ENCODE peak calls at places on chromosome 16, in four cellular contexts. One of them, this sample, is unnamed.

GRCh38 chr16:30121741-30122620 is 1.0 kb downstream of the MAPK3 start:
- DNase-seq in HepG2: no peak
- DNase-seq in GM12878: no peak
- DNase-seq in K562: no peak
- DNase-seq in this sample: no peak

GRCh38 chr16:66662445-66663194 is 33.9 kb downstream of the CMTM4 start:
- DNase-seq in HepG2: peak; percentile 64
- DNase-seq in GM12878: no peak
- DNase-seq in K562: peak; percentile 35
- DNase-seq in this sample: peak; percentile 32

GRCh38 chr16:20774703-20775362 is 11.0 kb downstream of the ACSM3 start:
- DNase-seq in HepG2: peak; percentile 67
- DNase-seq in GM12878: peak; percentile 9
- DNase-seq in K562: peak; percentile 54
- DNase-seq in this sample: peak; percentile 92

GRCh38 chr16:10971560-10971961 is 27.2 kb downstream of the CLEC16A start:
- DNase-seq in HepG2: peak; percentile 70
- DNase-seq in GM12878: no peak
- DNase-seq in K562: peak; percentile 35
- DNase-seq in this sample: peak; percentile 91

GRCh38 chr16:5020551-5020950 is 13.2 kb downstream of the NAGPA start:
- DNase-seq in HepG2: no peak
- DNase-seq in GM12878: no peak
- DNase-seq in K562: no peak
- DNase-seq in this sample: no peak

GRCh38 chr16:10386517-10387377 is 886 bp downstream of the ATF7IP2 start:
- DNase-seq in HepG2: peak; percentile 51
- DNase-seq in GM12878: peak; percentile 5
- DNase-seq in K562: no peak
- DNase-seq in this sample: no peak

GRCh38 chr16:15518412-15519351 is 84.3 kb downstream of the BMERB1 start:
- DNase-seq in HepG2: no peak
- DNase-seq in GM12878: no peak
- DNase-seq in K562: no peak
- DNase-seq in this sample: no peak

GRCh38 chr16:89944773-89945172 is 3.8 kb upstream of the DEF8 start:
- DNase-seq in HepG2: no peak
- DNase-seq in GM12878: peak; percentile 32
- DNase-seq in K562: no peak
- DNase-seq in this sample: no peak

GRCh38 chr16:89765292-89765810 is 44.0 kb downstream of the ZNF276 start:
- DNase-seq in HepG2: no peak
- DNase-seq in GM12878: no peak
- DNase-seq in K562: no peak
- DNase-seq in this sample: no peak

GRCh38 chr16:19879241-19879792 is 5.3 kb downstream of the GPRC5B start:
- DNase-seq in HepG2: peak; percentile 28
- DNase-seq in GM12878: no peak
- DNase-seq in K562: no peak
- DNase-seq in this sample: peak; percentile 77

GRCh38 chr16:30187971-30188561 is 4.7 kb downstream of the CORO1A start:
- DNase-seq in HepG2: no peak
- DNase-seq in GM12878: no peak
- DNase-seq in K562: no peak
- DNase-seq in this sample: peak; percentile 3

GRCh38 chr16:46822270-46822669 is 8.7 kb downstream of the C16orf87 start:
- DNase-seq in HepG2: no peak
- DNase-seq in GM12878: peak; percentile 57
- DNase-seq in K562: no peak
- DNase-seq in this sample: no peak

GRCh38 chr16:69448470-69449193 is 24.2 kb downstream of the CYB5B start:
- DNase-seq in HepG2: no peak
- DNase-seq in GM12878: no peak
- DNase-seq in K562: no peak
- DNase-seq in this sample: no peak

GRCh38 chr16:35711435-35711834 is 2252.0 kb downstream of the TP53TG3F start:
- DNase-seq in HepG2: no peak
- DNase-seq in GM12878: no peak
- DNase-seq in K562: no peak
- DNase-seq in this sample: no peak

GRCh38 chr16:81873843-81874752 is 95.0 kb downstream of the PLCG2 start:
- DNase-seq in HepG2: peak; percentile 45
- DNase-seq in GM12878: no peak
- DNase-seq in K562: peak; percentile 72
- DNase-seq in this sample: peak; percentile 87

GRCh38 chr16:73053038-73053378 is 5.1 kb upstream of the ZFHX3 start:
- DNase-seq in HepG2: no peak
- DNase-seq in GM12878: no peak
- DNase-seq in K562: no peak
- DNase-seq in this sample: no peak
- TF ChIP-seq EZH2 in HepG2: no peak
- TF ChIP-seq EZH2 in GM12878: no peak
- TF ChIP-seq EZH2 in K562: no peak
- TF ChIP-seq EZH2 in this sample: no peak

DNA sequence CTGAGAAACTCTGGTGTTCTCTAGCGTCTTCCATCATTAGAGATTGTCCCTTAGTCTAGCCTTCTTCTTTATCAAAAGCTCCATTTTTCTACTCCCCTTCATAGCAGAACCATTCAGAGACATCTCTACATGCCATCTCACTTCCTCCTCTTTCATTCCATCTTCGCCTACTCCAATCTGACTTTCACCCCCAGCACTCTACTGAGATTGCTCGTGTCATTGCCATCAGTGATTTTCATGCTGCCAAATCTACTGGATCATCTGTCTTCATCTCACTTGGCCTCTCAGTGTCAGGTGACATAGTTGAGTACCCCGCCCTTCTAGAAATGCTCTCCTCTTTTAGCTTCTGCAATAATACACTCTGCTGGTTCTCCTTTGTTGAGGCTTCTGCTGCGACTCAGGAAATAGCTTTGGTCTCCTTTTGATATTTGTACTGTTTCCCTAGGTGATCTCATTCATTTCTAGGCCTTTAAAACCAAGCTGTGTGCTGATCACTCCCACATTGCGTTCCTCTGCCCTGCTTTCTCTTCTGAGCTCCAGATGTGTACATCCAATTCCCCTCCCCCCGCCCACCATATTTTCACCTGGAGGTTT is 119.1 kb downstream of the FTO start:
- DNase-seq in HepG2: no peak
- DNase-seq in GM12878: peak; percentile 19
- DNase-seq in K562: no peak
- DNase-seq in this sample: no peak
- H3K4me3 ChIP-seq in HepG2: no peak overlapping the region
- H3K4me3 ChIP-seq in GM12878: no peak overlapping the region
- H3K4me3 ChIP-seq in K562: no peak overlapping the region
- H3K4me3 ChIP-seq in this sample: no peak overlapping the region

GRCh38 chr16:17173134-17173729 is 297.5 kb downstream of the XYLT1 start:
- DNase-seq in HepG2: peak; percentile 24
- DNase-seq in GM12878: no peak
- DNase-seq in K562: no peak
- DNase-seq in this sample: no peak
- TF ChIP-seq JUNB in HepG2: no peak
- TF ChIP-seq JUNB in GM12878: no peak
- TF ChIP-seq JUNB in K562: no peak
- TF ChIP-seq JUNB in this sample: no peak

GRCh38 chr16:58198022-58198683 is at the start of gene CSNK2A2:
- DNase-seq in HepG2: peak; percentile 56
- DNase-seq in GM12878: no peak
- DNase-seq in K562: peak; percentile 96
- DNase-seq in this sample: peak; percentile 74

GRCh38 chr16:58196898-58197313 is 1.0 kb downstream of the CSNK2A2 start:
- DNase-seq in HepG2: no peak
- DNase-seq in GM12878: no peak
- DNase-seq in K562: no peak
- DNase-seq in this sample: peak; percentile 15

GRCh38 chr16:58198739-58199411 is 969 bp upstream of the CSNK2A2 start:
- DNase-seq in HepG2: no peak
- DNase-seq in GM12878: no peak
- DNase-seq in K562: no peak
- DNase-seq in this sample: peak; percentile 17

GRCh38 chr16:58195771-58196170 is 2.1 kb downstream of the CSNK2A2 start:
- DNase-seq in HepG2: no peak
- DNase-seq in GM12878: no peak
- DNase-seq in K562: no peak
- DNase-seq in this sample: no peak

DNA sequence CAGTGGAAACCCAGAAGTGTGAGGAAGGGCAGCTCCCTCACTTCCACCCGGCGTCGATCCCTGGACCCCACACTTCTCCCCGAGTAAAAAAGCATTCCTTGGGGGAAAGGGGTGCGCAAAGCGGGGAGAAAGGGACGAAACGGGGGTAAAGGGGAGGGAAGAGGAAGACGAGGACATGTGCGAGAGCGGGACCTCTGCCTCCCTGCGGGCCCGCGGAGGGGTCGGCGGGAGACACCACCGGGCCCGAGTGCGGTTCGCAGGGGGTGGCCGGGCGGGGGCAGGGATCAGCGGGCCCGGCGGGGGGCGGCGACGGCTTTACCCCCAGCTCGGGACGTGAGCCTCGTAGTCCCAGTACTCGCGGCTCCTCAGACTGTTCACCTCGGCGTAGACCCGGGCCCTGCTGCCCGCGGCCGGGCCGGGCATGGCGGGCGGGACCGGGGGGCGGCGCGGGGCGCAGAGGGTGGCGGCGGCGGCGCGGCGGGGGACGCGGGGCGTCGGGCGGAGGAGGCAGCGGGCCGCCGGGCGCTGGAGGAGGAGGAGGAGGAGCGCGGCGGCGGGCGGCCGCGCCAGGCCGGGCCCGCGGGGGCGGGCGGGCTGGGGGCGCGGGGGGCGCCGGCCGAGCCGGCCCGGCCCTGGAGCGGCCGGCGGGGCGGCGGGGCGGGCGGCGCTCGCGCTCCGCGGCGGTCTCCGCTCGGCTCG is 443 bp downstream of the CSNK2A2 start:
- DNase-seq in HepG2: no peak
- DNase-seq in GM12878: no peak
- DNase-seq in K562: peak; percentile 72
- DNase-seq in this sample: peak; percentile 30
- TF ChIP-seq EZH2 in HepG2: no peak
- TF ChIP-seq EZH2 in GM12878: no peak
- TF ChIP-seq EZH2 in K562: no peak
- TF ChIP-seq EZH2 in this sample: no peak

DNA sequence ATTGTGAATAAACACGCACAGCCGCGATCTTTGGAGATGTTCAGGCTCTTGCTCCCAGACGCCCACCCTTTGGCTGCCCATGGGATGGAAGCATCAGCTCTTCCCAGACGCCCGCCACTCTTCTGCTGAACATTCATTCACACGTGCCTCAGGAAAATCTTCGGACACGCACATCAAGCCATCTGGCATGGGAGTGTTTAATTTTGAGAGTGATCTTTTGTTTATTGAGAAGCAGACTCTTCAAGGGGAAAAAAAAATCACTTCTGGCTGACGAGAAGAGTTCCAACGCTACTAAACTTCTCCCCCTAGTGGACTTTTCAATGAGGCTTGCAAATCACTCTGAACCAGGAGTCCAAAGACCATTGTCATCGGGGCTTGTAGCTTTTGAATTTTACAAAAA is 62.0 kb upstream of the NUDT7 start:
- DNase-seq in HepG2: peak; percentile 35
- DNase-seq in GM12878: no peak
- DNase-seq in K562: peak; percentile 16
- DNase-seq in this sample: peak; percentile 74
- H3K4me3 ChIP-seq in HepG2: no peak overlapping the region
- H3K4me3 ChIP-seq in GM12878: no peak overlapping the region
- H3K4me3 ChIP-seq in K562: no peak overlapping the region
- H3K4me3 ChIP-seq in this sample: no peak overlapping the region